ENCODE peak calls at places on chromosome 7, in seven cellular contexts. F is WTC11, J is left ventricle myocardium inferior, N is neural progenitor cell, K is sigmoid colon, Y is astrocyte of the cerebellum, X is cardiac fibroblast. Z is an unnamed sample.

GRCh38 chr7:98049034-98049433 is 57.6 kb upstream of the LMTK2 start:
- DNase-seq in F (peak), J (no peak), N (no peak), K (no peak), Y (no peak), X (no peak), Z (no peak)

GRCh38 chr7:51732066-51732465 is 415.5 kb upstream of the COBL start:
- DNase-seq in F (no peak), J (no peak), N (peak), K (no peak), Y (no peak), X (no peak), Z (no peak)

GRCh38 chr7:26216044-26216443 is 14.5 kb downstream of the CBX3 start:
- DNase-seq in F (no peak), J (no peak), N (no peak), K (no peak), Y (no peak), X (no peak), Z (no peak)

GRCh38 chr7:139423091-139423490 is 60.4 kb downstream of the KLRG2 start:
- DNase-seq in F (no peak), J (no peak), N (no peak), K (no peak), Y (no peak), X (no peak), Z (no peak)

GRCh38 chr7:67377939-67378862 is 381.6 kb downstream of the TYW1 start:
- DNase-seq in F (peak), J (peak), N (peak), K (peak), Y (peak), X (peak), Z (peak)

GRCh38 chr7:37901890-37902524 is 14.6 kb downstream of the SFRP4 start:
- DNase-seq in F (no peak), J (no peak), N (no peak), K (no peak), Y (peak), X (peak), Z (no peak)

GRCh38 chr7:7236041-7236440 is 53.7 kb downstream of the C1GALT1 start:
- DNase-seq in F (no peak), J (no peak), N (no peak), K (no peak), Y (no peak), X (no peak), Z (no peak)

GRCh38 chr7:50197547-50197946 is 104.5 kb upstream of the ZPBP start:
- DNase-seq in F (peak), J (no peak), N (no peak), K (no peak), Y (no peak), X (no peak), Z (peak)

GRCh38 chr7:105853931-105854419 is 22.4 kb downstream of the ATXN7L1 start:
- DNase-seq in F (peak), J (no peak), N (peak), K (peak), Y (no peak), X (no peak), Z (peak)

GRCh38 chr7:99120916-99121315 is 23.0 kb downstream of the SMURF1 start:
- DNase-seq in F (no peak), J (no peak), N (no peak), K (no peak), Y (no peak), X (no peak), Z (no peak)

GRCh38 chr7:75737856-75738603 is 711 bp downstream of the HIP1 start:
- DNase-seq in F (peak), J (no peak), N (peak), K (peak), Y (no peak), X (no peak), Z (peak)

GRCh38 chr7:99669782-99670181 is 10.0 kb downstream of the CYP3A5 start:
- DNase-seq in F (no peak), J (no peak), N (no peak), K (no peak), Y (no peak), X (no peak), Z (no peak)

GRCh38 chr7:116161733-116162132 is 48.6 kb upstream of the TES start:
- DNase-seq in F (no peak), J (no peak), N (peak), K (no peak), Y (no peak), X (no peak), Z (no peak)

GRCh38 chr7:75688200-75689136 is 50.3 kb downstream of the HIP1 start:
- DNase-seq in F (no peak), J (peak), N (no peak), K (peak), Y (no peak), X (no peak), Z (peak)

GRCh38 chr7:47503283-47503682 is 78.6 kb downstream of the TNS3 start:
- DNase-seq in F (no peak), J (no peak), N (no peak), K (no peak), Y (no peak), X (peak), Z (no peak)

GRCh38 chr7:5408777-5409176 is 14.9 kb downstream of the TNRC18 start:
- DNase-seq in F (no peak), J (no peak), N (no peak), K (no peak), Y (no peak), X (peak), Z (no peak)

GRCh38 chr7:17948503-17949238 is 8.4 kb upstream of the SNX13 start:
- DNase-seq in F (no peak), J (no peak), N (no peak), K (no peak), Y (no peak), X (peak), Z (no peak)

GRCh38 chr7:50446542-50446960 is 3.6 kb downstream of the FIGNL1 start:
- DNase-seq in F (no peak), J (no peak), N (no peak), K (no peak), Y (peak), X (peak), Z (no peak)

GRCh38 chr7:111827863-111828504 is 265.7 kb upstream of the IMMP2L start:
- DNase-seq in F (no peak), J (no peak), N (no peak), K (no peak), Y (peak), X (peak), Z (no peak)

GRCh38 chr7:101880536-101881443 is 63.4 kb downstream of the CUX1 start:
- DNase-seq in F (no peak), J (no peak), N (no peak), K (no peak), Y (peak), X (peak), Z (no peak)

GRCh38 chr7:768881-769504 is 41.9 kb upstream of the PRKAR1B start:
- DNase-seq in F (peak), J (peak), N (peak), K (peak), Y (no peak), X (no peak), Z (peak)

GRCh38 chr7:56019501-56019900 is 31.7 kb downstream of the PSPH start:
- DNase-seq in F (no peak), J (no peak), N (no peak), K (no peak), Y (no peak), X (no peak), Z (no peak)

GRCh38 chr7:117086788-117087187 is 133.5 kb downstream of the ST7 start:
- DNase-seq in F (no peak), J (no peak), N (no peak), K (no peak), Y (no peak), X (peak), Z (no peak)

GRCh38 chr7:107691713-107692112 is 31.1 kb downstream of the SLC26A4 start:
- DNase-seq in F (no peak), J (peak), N (no peak), K (no peak), Y (peak), X (peak), Z (peak)

GRCh38 chr7:36487756-36488336 is 98.2 kb downstream of the ANLN start:
- DNase-seq in F (no peak), J (no peak), N (peak), K (no peak), Y (peak), X (peak), Z (no peak)

GRCh38 chr7:139918488-139918887 is 89.4 kb downstream of the TBXAS1 start:
- DNase-seq in F (no peak), J (peak), N (no peak), K (no peak), Y (no peak), X (no peak), Z (no peak)

GRCh38 chr7:47937065-47937687 is 11.1 kb downstream of the PKD1L1 start:
- DNase-seq in F (no peak), J (no peak), N (peak), K (no peak), Y (no peak), X (no peak), Z (no peak)

GRCh38 chr7:99392659-99393362 is 15.6 kb downstream of the PDAP1 start:
- DNase-seq in F (peak), J (peak), N (peak), K (peak), Y (no peak), X (peak), Z (peak)

DNA sequence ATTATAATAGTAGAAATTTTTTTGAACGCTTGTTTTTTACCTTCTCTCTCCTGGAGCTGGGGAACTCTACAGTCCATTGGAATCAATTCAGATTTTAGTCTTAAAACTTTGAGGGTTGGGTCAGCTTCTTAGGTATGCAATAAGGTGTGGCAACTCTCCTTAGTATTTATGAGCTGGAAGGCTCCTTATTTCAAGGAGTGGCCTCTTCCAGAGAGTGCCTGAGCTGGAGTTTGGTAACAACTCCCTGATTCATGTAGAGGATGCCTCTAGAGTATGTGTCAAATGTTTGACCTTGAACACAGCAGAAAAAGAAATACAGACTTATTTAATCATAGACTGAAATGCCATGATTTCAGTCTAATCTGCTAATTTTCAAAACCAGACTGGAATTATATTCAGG is 11.1 kb downstream of the CDK14 start:
- DNase-seq in F (no peak), J (no peak), N (no peak), K (no peak), Y (no peak), X (peak), Z (no peak)
- TF ChIP-seq CTCF in F (no peak), J (no peak), N (no peak), K (no peak), Y (no peak), X (no peak), Z (no peak)

DNA sequence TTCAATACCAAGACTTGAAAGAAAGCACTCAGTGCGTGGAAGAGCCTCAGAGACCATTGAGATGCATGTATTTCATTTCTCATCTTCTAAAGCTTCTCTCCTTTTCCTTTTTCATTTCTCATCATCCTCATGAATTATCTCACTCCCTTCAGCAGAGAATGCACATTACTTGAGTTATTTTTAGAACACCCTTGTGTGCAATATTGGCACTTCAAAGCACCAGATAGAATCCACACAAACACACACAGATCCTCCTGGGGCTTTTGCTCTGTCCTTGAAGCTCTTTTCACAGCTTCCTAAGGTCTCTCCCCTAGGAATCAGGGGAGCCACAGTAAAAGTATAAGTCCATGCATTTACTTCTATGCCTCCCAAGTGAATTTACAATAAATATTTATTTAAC is 18.3 kb downstream of the DGKI start:
- DNase-seq in F (no peak), J (no peak), N (no peak), K (no peak), Y (no peak), X (no peak), Z (no peak)
- TF ChIP-seq CTCF in F (no peak), J (no peak), N (no peak), K (no peak), Y (no peak), X (no peak), Z (no peak)

GRCh38 chr7:122528879-122529481 is 169.9 kb downstream of the RNF133 start:
- DNase-seq in F (no peak), J (no peak), N (peak), K (no peak), Y (peak), X (peak), Z (no peak)
- TF ChIP-seq CTCF in F (peak), J (peak), N (peak), K (no peak), Y (peak), X (peak), Z (peak)

GRCh38 chr7:94001396-94001795 is 2.8 kb downstream of the BET1 start:
- DNase-seq in F (no peak), J (no peak), N (no peak), K (no peak), Y (no peak), X (peak), Z (no peak)

GRCh38 chr7:93992423-93993110 is 11.6 kb downstream of the BET1 start:
- DNase-seq in F (no peak), J (no peak), N (no peak), K (no peak), Y (no peak), X (no peak), Z (no peak)

GRCh38 chr7:94003446-94004023 is 620 bp downstream of the BET1 start:
- DNase-seq in F (no peak), J (no peak), N (peak), K (no peak), Y (no peak), X (no peak), Z (no peak)

DNA sequence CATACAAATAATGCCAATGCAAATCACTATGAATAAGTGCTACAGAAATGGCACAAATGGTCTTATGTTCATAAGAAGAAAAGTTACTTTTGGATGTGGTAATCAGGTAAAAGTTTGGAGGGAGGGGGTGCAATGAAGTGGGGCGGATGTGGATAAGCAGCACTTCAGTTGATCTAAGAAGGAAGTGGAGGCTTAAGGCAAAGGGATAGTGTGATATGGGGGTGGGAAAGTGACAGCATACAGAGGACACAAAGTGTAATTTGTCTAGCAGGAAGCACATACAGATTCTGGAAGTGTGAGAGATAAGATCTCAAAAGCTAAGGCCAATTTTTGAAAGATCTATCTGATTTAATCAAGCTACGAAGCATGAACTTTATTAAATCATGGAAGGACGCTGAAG is 6.3 kb downstream of the BET1 start:
- DNase-seq in F (no peak), J (no peak), N (no peak), K (no peak), Y (no peak), X (no peak), Z (no peak)
- TF ChIP-seq CTCF in F (no peak), J (no peak), N (no peak), K (no peak), Y (no peak), X (no peak), Z (no peak)

DNA sequence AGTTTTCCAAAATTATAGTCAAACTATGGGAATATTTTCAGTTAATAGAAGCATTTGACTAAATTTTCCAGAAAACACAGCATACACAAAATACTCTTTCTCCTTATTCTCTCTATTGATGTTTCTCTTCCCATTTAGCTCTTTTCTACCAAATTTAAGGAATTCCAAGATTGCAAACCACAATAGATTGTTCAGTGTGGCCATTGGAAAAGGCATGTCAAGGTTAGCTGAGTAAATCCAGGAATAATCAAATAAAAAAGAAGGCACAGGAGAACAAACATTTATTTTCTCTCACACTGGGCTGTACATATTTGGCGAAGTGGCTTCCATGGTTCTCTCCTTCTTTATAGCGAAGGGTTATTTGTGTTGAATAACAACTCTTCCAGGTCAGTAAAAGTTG is 117.3 kb downstream of the THSD7A start:
- DNase-seq in F (no peak), J (no peak), N (no peak), K (no peak), Y (no peak), X (no peak), Z (no peak)
- TF ChIP-seq CTCF in F (no peak), J (no peak), N (no peak), K (no peak), Y (no peak), X (no peak), Z (no peak)

DNA sequence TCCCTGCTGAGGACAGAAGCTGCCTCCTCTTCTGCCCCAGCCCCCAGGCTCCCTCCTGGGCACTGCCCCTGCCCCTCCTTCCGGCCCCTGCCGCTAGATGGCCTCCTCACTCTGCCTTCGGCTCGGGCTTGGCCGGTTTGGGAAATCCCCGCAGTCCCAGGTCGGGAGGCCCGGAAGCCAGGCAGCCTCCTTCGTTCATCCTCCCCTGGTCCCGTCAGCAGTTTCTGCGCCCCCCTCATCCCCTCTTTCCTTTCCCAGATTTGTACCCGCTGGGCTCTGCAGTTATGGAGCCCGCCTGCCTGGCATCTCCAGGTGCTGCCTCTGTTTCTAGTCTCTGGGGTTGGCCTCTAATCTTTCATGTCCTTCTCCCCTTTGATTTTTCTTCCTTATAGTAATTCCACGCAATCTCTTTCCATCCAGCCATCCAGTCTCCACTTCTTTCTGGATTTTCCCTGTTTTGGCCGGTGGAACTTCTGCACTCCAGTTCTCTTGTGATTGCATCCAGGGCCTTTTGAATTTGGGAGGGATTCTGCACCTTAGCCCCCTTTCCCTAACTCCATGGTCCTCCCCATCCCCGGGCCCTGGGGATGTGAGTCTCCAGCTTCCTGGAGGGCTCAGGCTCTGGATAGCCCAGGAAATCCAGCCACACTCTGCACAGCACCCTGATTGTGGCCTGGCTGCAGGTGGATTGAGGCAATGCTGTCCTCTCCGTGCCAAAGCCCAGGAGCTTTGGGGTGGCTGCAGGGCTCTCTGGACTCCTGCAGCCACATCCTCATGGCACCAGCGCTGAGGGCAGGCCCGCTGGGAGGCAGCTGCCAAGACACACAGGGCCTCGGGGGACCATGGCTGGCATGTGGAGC is 3.3 kb upstream of the SHH start:
- DNase-seq in F (peak), J (no peak), N (peak), K (no peak), Y (peak), X (peak), Z (peak)
- TF ChIP-seq CTCF in F (peak), J (peak), N (peak), K (no peak), Y (peak), X (peak), Z (peak)

GRCh38 chr7:133950856-133951255 is 176.3 kb upstream of the LRGUK start:
- DNase-seq in F (no peak), J (no peak), N (no peak), K (no peak), Y (no peak), X (no peak), Z (peak)
- TF ChIP-seq CTCF in F (no peak), J (no peak), N (no peak), K (no peak), Y (no peak), X (no peak), Z (no peak)

DNA sequence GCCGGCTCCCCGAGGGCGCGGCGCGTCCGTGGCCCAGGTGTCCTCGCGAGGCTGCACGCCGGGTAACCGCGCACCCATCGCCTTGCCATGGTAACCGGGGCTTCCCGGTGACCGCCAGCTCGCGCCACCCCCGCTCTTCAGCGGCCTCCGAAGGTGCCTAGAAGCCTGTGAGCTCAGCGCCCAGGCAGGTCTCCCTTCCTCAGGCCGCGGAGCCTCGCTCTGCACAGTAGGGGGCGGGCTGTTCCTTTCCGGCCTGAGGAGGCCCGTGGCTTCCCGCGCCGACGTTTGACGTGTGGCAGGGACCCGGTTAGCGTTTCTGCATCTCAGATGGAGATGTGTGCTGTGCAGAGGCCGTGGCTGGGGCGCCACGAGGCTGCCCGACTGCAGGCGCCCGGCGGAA is 117.1 kb downstream of the DYNC2I1 start:
- DNase-seq in F (peak), J (peak), N (peak), K (no peak), Y (no peak), X (no peak), Z (peak)
- TF ChIP-seq CTCF in F (no peak), J (peak), N (peak), K (no peak), Y (no peak), X (no peak), Z (peak)

DNA sequence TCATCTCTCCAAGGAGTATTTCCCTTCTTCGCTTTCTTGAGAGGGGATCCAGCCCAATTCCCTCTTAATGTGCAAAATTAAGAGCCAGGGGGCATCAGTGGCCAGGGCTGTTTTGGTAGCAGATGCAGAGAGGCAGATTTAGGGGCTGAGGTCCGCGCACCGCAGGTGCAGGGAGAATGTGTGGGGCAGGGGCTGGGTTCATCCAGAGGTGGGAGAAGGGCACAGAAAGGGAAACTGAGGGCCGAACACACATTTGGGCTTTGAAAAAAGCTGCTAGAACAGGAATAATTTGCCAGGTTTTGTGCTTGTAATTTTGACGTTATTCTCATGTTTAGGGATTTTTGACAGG is 6.5 kb upstream of the SHH start:
- DNase-seq in F (no peak), J (no peak), N (no peak), K (no peak), Y (no peak), X (no peak), Z (no peak)
- TF ChIP-seq CTCF in F (no peak), J (no peak), N (peak), K (no peak), Y (no peak), X (no peak), Z (no peak)